ENCODE peak calls at places on chromosomes 4 and X, in five cellular contexts. L is AML-193; Z is transverse colon; C is left ventricle myocardium inferior; E is activated effector memory CD4-positive, alpha-beta T cell treated with Interleukin-2 at 50 U/mL for 16 hours. M is an unnamed sample.

GRCh38 chr4:183658362-183659028 is 490 bp downstream of the RWDD4 start:
- DNase-seq in L (peak; percentile 13), Z (peak; percentile 27), C (peak; percentile 32), E (no peak), M (peak; percentile 3)

GRCh38 chr4:169136330-169136729 is 126.3 kb upstream of the CBR4 start:
- DNase-seq in L (no peak), Z (no peak), C (no peak), E (no peak), M (no peak)

GRCh38 chr4:126935784-126936183 is 697.0 kb upstream of the INTU start:
- DNase-seq in L (no peak), Z (no peak), C (no peak), E (no peak), M (no peak)

GRCh38 chrX:19361701-19362100 is 18.0 kb downstream of the PDHA1 start:
- DNase-seq in L (no peak), Z (no peak), C (no peak), E (no peak), M (no peak)

GRCh38 chr4:158020175-158020574 is 152.7 kb downstream of the GASK1B start:
- DNase-seq in L (no peak), Z (peak; percentile 18), C (no peak), E (no peak), M (no peak)

GRCh38 chr4:118834070-118834469 is 1.9 kb downstream of the SEC24D start:
- DNase-seq in L (no peak), Z (no peak), C (no peak), E (no peak), M (no peak)

GRCh38 chrX:7201481-7201880 is 53.5 kb upstream of the PUDP start:
- DNase-seq in L (no peak), Z (no peak), C (no peak), E (no peak), M (no peak)

GRCh38 chrX:17374619-17375360 is at the start of gene NHS:
- DNase-seq in L (no peak), Z (peak; percentile 75), C (peak; percentile 62), E (no peak), M (no peak)

GRCh38 chrX:30153881-30154260 is 61.5 kb upstream of the MAGEB2 start:
- DNase-seq in L (no peak), Z (no peak), C (no peak), E (no peak), M (no peak)

GRCh38 chrX:31588355-31588754 is 516.5 kb upstream of the FTHL17 start:
- DNase-seq in L (no peak), Z (no peak), C (no peak), E (no peak), M (no peak)

GRCh38 chr4:10283761-10284160 is 167.2 kb upstream of the WDR1 start:
- DNase-seq in L (no peak), Z (no peak), C (no peak), E (no peak), M (no peak)

GRCh38 chr4:5894266-5894665 is 1.4 kb upstream of the CRMP1 start:
- DNase-seq in L (no peak), Z (no peak), C (no peak), E (no peak), M (no peak)

GRCh38 chr4:128177376-128177959 is 110.1 kb downstream of the PGRMC2 start:
- DNase-seq in L (no peak), Z (no peak), C (no peak), E (no peak), M (no peak)

GRCh38 chr4:122966201-122966600 is 43.8 kb upstream of the NUDT6 start:
- DNase-seq in L (no peak), Z (no peak), C (no peak), E (no peak), M (no peak)

GRCh38 chr4:59612235-59612634 is 1587.9 kb upstream of the ADGRL3 start:
- DNase-seq in L (peak; percentile 7), Z (no peak), C (no peak), E (no peak), M (no peak)

M was measured in T-helper 22 cell.